ENCODE peak calls at places on chromosomes 1 and 21, in five cellular contexts. B is fibroblast of gingiva, R is body of pancreas, D is hypothalamus, X is RWPE1. Y is an unnamed sample.

GRCh38 chr1:2135866-2136265 is 58.7 kb downstream of the FAAP20 start:
- DNase-seq in B (no peak), R (no peak), D (no peak), X (no peak), Y (no peak)

GRCh38 chr1:172727956-172728603 is 69.2 kb downstream of the FASLG start:
- DNase-seq in B (no peak), R (no peak), D (no peak), X (no peak), Y (no peak)

GRCh38 chr1:202671388-202671787 is 38.9 kb downstream of the SYT2 start:
- DNase-seq in B (no peak), R (peak; percentile 70), D (no peak), X (no peak), Y (no peak)

GRCh38 chr1:210289248-210289647 is 39.5 kb upstream of the HHAT start:
- DNase-seq in B (no peak), R (no peak), D (no peak), X (no peak), Y (no peak)

GRCh38 chr21:14862794-14863720 is 201.7 kb downstream of the NRIP1 start:
- DNase-seq in B (no peak), R (no peak), D (no peak), X (no peak), Y (no peak)

GRCh38 chr1:201708085-201708512 is 120.9 kb upstream of the IPO9 start:
- DNase-seq in B (peak; percentile 83), R (no peak), D (peak; percentile 51), X (no peak), Y (no peak)

GRCh38 chr1:183914283-183914682 is 109.4 kb downstream of the RGL1 start:
- DNase-seq in B (peak; percentile 21), R (no peak), D (no peak), X (no peak), Y (peak; percentile 29)

GRCh38 chr1:90768098-90768497 is 51.0 kb upstream of the BARHL2 start:
- DNase-seq in B (no peak), R (no peak), D (no peak), X (no peak), Y (no peak)

GRCh38 chr1:8430476-8430875 is 112.6 kb downstream of the SLC45A1 start:
- DNase-seq in B (no peak), R (no peak), D (no peak), X (no peak), Y (no peak)

GRCh38 chr1:170402451-170403311 is 129.3 kb upstream of the GORAB start:
- DNase-seq in B (peak; percentile 65), R (no peak), D (no peak), X (no peak), Y (no peak)

GRCh38 chr1:71245246-71245645 is 164.4 kb upstream of the ZRANB2 start:
- DNase-seq in B (no peak), R (no peak), D (no peak), X (no peak), Y (no peak)

GRCh38 chr1:230794431-230794830 is 47.2 kb downstream of the CAPN9 start:
- DNase-seq in B (peak; percentile 66), R (no peak), D (no peak), X (no peak), Y (no peak)

GRCh38 chr1:8604041-8604942 is 213.1 kb downstream of the RERE start:
- DNase-seq in B (peak; percentile 12), R (no peak), D (no peak), X (no peak), Y (no peak)

GRCh38 chr1:41414291-41414690 is 53.1 kb downstream of the FOXO6 start:
- DNase-seq in B (no peak), R (no peak), D (peak; percentile 17), X (no peak), Y (no peak)

GRCh38 chr1:93442276-93442675 is 5.6 kb upstream of the FNBP1L start:
- DNase-seq in B (peak; percentile 38), R (peak; percentile 48), D (no peak), X (peak; percentile 27), Y (no peak)

GRCh38 chr1:16120940-16121410 is 34.9 kb downstream of the EPHA2 start:
- DNase-seq in B (peak; percentile 54), R (peak; percentile 61), D (no peak), X (no peak), Y (no peak)

GRCh38 chr1:117534995-117535467 is 70.8 kb upstream of the TENT5C start:
- DNase-seq in B (peak; percentile 50), R (peak; percentile 81), D (no peak), X (peak; percentile 33), Y (peak; percentile 31)

GRCh38 chr1:199490804-199491527 is 536.5 kb upstream of the NR5A2 start:
- DNase-seq in B (peak; percentile 46), R (no peak), D (no peak), X (peak; percentile 73), Y (no peak)

GRCh38 chr1:202588644-202589189 is 121.5 kb downstream of the SYT2 start:
- DNase-seq in B (no peak), R (no peak), D (no peak), X (no peak), Y (no peak)

GRCh38 chr1:209550519-209550918 is 33.0 kb upstream of the CAMK1G start:
- DNase-seq in B (no peak), R (no peak), D (no peak), X (no peak), Y (no peak)

GRCh38 chr1:150272379-150272840 is at the start of gene C1orf54:
- DNase-seq in B (peak; percentile 60), R (no peak), D (peak; percentile 55), X (no peak), Y (no peak)

GRCh38 chr21:35206141-35207125 is 157.3 kb upstream of the RUNX1 start:
- DNase-seq in B (no peak), R (peak; percentile 52), D (no peak), X (peak; percentile 12), Y (no peak)

Y was measured in glomerular endothelial cell.